ENCODE peak calls at places on chromosomes 16 and 17, in nine cellular contexts. I is BJ, D is breast epithelium, K is A549, J is HCT116, N is tibial artery, E is AG04450, G is heart left ventricle, M is cardiac fibroblast. U is an unnamed sample.

GRCh38 chr17:14451729-14452191 is 150.9 kb downstream of the HS3ST3B1 start:
- DNase-seq in I (no peak), D (no peak), K (no peak), J (no peak), N (no peak), E (no peak), G (no peak), M (no peak), U (no peak)

GRCh38 chr17:40124279-40125141 is 2.7 kb downstream of the MSL1 start:
- DNase-seq in I (no peak), D (no peak), K (peak), J (no peak), N (no peak), E (no peak), G (no peak), M (peak), U (no peak)

GRCh38 chr17:50165066-50165465 is 739 bp upstream of the SGCA start:
- DNase-seq in I (no peak), D (no peak), K (no peak), J (no peak), N (no peak), E (no peak), G (no peak), M (no peak), U (no peak)

GRCh38 chr17:45050680-45051059 is 762 bp downstream of the DCAKD start:
- DNase-seq in I (no peak), D (no peak), K (peak), J (no peak), N (no peak), E (no peak), G (no peak), M (no peak), U (no peak)

GRCh38 chr16:8958344-8958808 is 5.3 kb downstream of the USP7 start:
- DNase-seq in I (peak), D (no peak), K (no peak), J (no peak), N (peak), E (no peak), G (no peak), M (peak), U (no peak)

GRCh38 chr16:73275024-73275423 is 227.1 kb upstream of the ZFHX3 start:
- DNase-seq in I (no peak), D (no peak), K (no peak), J (no peak), N (no peak), E (no peak), G (no peak), M (no peak), U (no peak)

GRCh38 chr16:67667817-67668494 is 1.3 kb downstream of the C16orf86 start:
- DNase-seq in I (peak), D (peak), K (peak), J (peak), N (peak), E (peak), G (peak), M (peak), U (peak)

GRCh38 chr16:55367301-55367745 is 43.3 kb downstream of the IRX6 start:
- DNase-seq in I (no peak), D (no peak), K (no peak), J (no peak), N (no peak), E (no peak), G (no peak), M (no peak), U (peak)

GRCh38 chr17:77311371-77311981 is 170.7 kb downstream of the SEC14L1 start:
- DNase-seq in I (no peak), D (no peak), K (no peak), J (no peak), N (peak), E (no peak), G (peak), M (no peak), U (no peak)

GRCh38 chr17:6046431-6046830 is 23.7 kb upstream of the WSCD1 start:
- DNase-seq in I (no peak), D (no peak), K (no peak), J (no peak), N (no peak), E (no peak), G (no peak), M (no peak), U (no peak)

DNA sequence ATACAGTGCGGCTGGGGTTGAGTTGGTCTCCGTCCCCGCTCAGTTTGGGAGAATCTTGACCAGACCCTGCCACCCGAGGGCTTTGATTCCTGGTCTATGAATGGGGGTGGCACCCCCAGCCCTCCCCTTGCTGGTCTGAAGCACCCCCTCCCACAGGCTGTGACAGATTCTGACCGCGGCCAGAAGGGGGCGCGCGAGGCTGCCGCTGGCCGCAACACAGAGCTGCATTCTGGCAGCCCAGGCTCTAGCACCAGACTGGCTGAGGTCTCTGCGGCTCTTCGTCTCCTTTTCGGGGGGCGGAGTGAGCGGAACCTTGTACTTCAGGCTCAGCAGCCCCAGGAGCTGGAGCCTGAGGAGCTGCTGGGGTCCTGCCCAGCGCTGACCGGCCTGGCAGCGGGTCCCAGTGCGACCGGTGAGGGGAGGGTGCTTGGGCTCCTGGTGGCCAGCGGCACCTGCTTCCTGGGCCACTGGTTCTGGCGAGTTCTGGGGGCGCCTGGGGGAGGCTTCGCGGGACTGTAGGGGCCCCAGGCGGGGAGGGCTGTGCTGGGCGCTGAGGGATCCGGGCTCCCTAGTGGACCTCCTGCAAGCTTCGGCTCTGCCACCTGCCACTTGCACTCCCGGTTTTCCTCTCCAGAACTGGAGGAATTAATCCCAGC is 1011.6 kb downstream of the KCNJ18 start:
- DNase-seq in I (no peak), D (no peak), K (peak), J (no peak), N (no peak), E (no peak), G (no peak), M (no peak), U (no peak)
- TF ChIP-seq CTCF in I (no peak), D (no peak), K (peak), J (no peak), N (no peak), E (no peak), G (no peak), M (no peak), U (peak)

DNA sequence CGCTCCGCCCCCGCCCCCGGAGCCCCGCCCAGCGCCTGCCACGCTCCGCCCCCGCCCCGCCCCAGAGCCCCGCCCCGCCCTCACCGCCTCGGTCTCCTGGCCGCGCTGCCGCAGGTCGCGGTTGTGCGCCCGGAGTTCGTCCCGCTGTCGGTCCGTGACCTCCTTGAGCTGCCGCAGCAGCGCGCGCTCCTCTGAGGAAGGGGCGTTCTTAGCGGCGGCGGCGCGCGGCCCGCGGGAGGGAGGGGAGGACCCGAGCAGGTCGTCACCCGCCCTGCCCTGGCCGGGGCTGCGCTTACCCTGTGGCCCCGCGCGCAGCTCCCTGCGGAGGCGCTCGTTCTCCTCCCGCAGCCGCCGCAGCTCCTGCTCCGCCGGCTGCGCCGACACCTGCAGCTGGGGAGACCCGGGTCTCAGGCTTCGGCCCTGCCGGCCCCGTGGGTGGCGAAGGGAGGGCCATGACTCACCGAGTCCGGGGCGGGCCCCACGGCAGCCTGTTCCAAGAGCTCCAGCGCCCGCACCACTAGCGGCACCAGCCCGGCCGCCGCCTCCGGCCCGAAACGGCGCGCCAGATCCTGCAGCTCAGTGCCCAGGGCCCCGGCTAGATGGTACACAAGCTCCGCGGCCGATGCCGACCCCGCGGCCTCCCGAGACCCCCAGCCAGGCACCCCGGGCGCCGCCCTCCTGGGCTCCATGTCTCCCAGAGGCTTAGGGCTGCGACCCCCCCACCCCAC is 386 bp downstream of the RILP start:
- DNase-seq in I (no peak), D (peak), K (peak), J (peak), N (peak), E (peak), G (peak), M (peak), U (peak)
- TF ChIP-seq CTCF in I (no peak), D (no peak), K (no peak), J (no peak), N (peak), E (no peak), G (no peak), M (no peak), U (no peak)

GRCh38 chr17:67376892-67377726 is at the start of gene PITPNC1:
- DNase-seq in I (peak), D (peak), K (peak), J (peak), N (peak), E (peak), G (peak), M (peak), U (no peak)

GRCh38 chr17:67379251-67379630 is 2.2 kb downstream of the PITPNC1 start:
- DNase-seq in I (no peak), D (no peak), K (no peak), J (no peak), N (no peak), E (no peak), G (no peak), M (peak), U (no peak)

GRCh38 chr17:67378444-67379250 is 1.6 kb downstream of the PITPNC1 start:
- DNase-seq in I (no peak), D (peak), K (peak), J (peak), N (peak), E (peak), G (peak), M (peak), U (no peak)

GRCh38 chr17:67376509-67376891 is 581 bp upstream of the PITPNC1 start:
- DNase-seq in I (peak), D (no peak), K (no peak), J (no peak), N (no peak), E (no peak), G (no peak), M (peak), U (no peak)

DNA sequence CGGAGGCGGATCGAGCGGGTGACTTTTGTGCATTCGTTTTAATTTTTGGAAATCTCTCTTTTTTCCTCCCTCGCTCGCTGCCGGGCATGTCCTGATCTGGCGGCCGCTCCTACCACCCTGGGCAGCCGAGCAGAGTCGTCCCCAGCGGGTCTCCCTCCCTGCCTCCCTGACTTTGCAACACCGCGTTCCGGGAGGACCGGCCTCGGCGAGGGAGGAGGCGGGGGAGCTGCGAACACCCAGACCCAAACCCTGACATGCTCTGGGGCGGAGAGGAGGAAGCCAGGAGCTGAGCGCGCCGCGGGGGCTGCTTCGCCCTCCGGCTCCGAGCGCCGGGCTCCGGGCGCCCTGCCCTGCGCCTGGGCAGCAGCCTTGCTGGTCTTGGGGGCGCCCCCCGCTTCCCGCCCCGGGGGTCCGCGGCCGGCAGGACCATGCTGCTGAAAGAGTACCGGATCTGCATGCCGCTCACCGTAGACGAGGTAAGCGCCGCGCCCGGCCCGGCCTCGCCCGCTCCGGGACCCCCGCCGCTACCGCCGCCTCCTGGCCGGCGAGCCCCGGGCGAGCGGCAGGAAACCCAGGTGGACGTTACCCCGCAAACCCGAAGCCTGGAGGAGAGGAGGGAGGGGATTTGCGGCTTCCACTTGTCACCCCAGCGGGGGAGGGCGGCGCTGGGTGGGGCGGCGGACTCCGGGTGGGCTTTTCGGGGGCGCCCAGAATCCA is 804 bp downstream of the PITPNC1 start:
- DNase-seq in I (no peak), D (peak), K (peak), J (no peak), N (peak), E (no peak), G (peak), M (peak), U (no peak)
- TF ChIP-seq CTCF in I (peak), D (no peak), K (peak), J (no peak), N (no peak), E (peak), G (no peak), M (peak), U (peak)

DNA sequence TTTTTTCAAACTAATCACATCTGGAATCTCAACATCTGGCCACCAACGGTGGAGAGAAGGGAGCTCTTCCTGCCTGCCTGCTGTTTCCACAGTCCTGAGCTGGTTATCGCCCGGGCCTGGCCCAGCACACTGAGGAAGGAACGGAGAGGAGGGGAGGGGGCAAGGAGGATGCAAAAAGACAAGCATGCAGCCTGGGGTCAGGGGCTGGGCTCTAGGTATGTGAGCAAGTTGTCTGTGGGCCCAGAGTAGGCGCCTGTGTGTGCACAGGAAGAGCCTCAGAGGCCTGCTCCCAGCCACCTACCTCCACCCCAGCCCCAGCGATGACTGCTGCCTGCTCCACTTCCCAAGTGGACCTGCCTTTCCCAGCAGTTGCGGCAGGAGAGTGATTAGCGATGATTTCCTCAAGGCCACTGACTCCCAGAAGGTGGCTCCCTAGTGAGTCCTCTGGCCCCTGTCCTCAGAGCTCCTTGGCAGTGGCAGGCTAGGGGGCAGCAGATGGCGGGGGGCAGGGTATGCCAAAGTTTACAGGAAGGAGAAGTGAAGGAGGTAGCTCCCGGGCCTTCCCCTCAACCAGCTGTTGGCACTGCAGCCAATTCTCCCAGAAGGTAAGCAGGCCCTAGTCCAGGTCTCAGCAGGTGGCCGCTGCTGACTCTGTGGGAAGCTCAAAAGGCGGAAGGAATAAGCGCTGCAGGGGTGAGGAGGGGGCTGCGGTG is 27.0 kb upstream of the RASD1 start:
- DNase-seq in I (no peak), D (no peak), K (no peak), J (no peak), N (no peak), E (no peak), G (peak), M (no peak), U (no peak)
- TF ChIP-seq CTCF in I (no peak), D (no peak), K (no peak), J (no peak), N (no peak), E (no peak), G (no peak), M (no peak), U (no peak)

DNA sequence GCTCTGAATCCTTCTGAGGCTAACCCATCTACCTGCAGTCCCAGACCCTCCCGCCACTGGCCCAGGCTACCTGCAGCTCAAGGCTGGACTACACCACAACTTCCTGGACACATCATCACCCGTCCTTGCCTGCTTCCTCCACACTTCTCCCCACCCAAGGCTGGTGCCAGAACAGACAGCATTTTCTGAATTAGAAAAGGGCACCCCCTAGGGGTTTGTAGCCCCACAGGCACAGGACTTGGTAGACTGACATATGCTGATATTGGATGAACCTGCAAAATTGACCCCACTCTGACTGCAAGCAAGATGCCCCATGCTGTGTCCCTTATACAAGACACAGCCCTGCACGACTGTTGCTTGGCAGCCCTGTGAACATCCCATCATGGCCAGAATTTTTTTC is 271.5 kb upstream of the C16orf82 start:
- DNase-seq in I (no peak), D (no peak), K (no peak), J (no peak), N (no peak), E (no peak), G (no peak), M (no peak), U (no peak)
- TF ChIP-seq CTCF in I (no peak), D (no peak), K (no peak), J (no peak), N (no peak), E (peak), G (peak), M (no peak), U (peak)

GRCh38 chr16:88613293-88613692 is 25.1 kb upstream of the IL17C start:
- DNase-seq in I (no peak), D (no peak), K (no peak), J (no peak), N (no peak), E (no peak), G (no peak), M (no peak), U (no peak)
- TF ChIP-seq CTCF in I (no peak), D (no peak), K (no peak), J (no peak), N (no peak), E (no peak), G (no peak), M (no peak), U (no peak)